ENCODE peak calls at places on chromosome 20, in five cellular contexts. One of them, this sample, is unnamed.

GRCh38 chr20:1283522-1284210 is 17.6 kb downstream of the SNPH start:
- DNase-seq in brain microvascular endothelial cell: no peak
- DNase-seq in left ventricle myocardium inferior: no peak
- DNase-seq in ascending aorta: peak
- DNase-seq in body of pancreas: no peak
- DNase-seq in this sample: no peak

GRCh38 chr20:57548177-57549058 is 12.5 kb upstream of the PCK1 start:
- DNase-seq in brain microvascular endothelial cell: peak
- DNase-seq in left ventricle myocardium inferior: no peak
- DNase-seq in ascending aorta: no peak
- DNase-seq in body of pancreas: peak
- DNase-seq in this sample: no peak

GRCh38 chr20:48904566-48905321 is 16.8 kb upstream of the ARFGEF2 start:
- DNase-seq in brain microvascular endothelial cell: peak
- DNase-seq in left ventricle myocardium inferior: peak
- DNase-seq in ascending aorta: peak
- DNase-seq in body of pancreas: peak
- DNase-seq in this sample: peak

GRCh38 chr20:13082366-13082765 is 73.6 kb downstream of the SPTLC3 start:
- DNase-seq in brain microvascular endothelial cell: no peak
- DNase-seq in left ventricle myocardium inferior: no peak
- DNase-seq in ascending aorta: no peak
- DNase-seq in body of pancreas: no peak
- DNase-seq in this sample: no peak

GRCh38 chr20:47438464-47439381 is 63.0 kb upstream of the NCOA3 start:
- DNase-seq in brain microvascular endothelial cell: no peak
- DNase-seq in left ventricle myocardium inferior: no peak
- DNase-seq in ascending aorta: no peak
- DNase-seq in body of pancreas: no peak
- DNase-seq in this sample: no peak

GRCh38 chr20:35085477-35086225 is 7.0 kb downstream of the TRPC4AP start:
- DNase-seq in brain microvascular endothelial cell: no peak
- DNase-seq in left ventricle myocardium inferior: no peak
- DNase-seq in ascending aorta: no peak
- DNase-seq in body of pancreas: no peak
- DNase-seq in this sample: no peak

GRCh38 chr20:1810926-1811620 is 84.1 kb upstream of the SIRPA start:
- DNase-seq in brain microvascular endothelial cell: peak
- DNase-seq in left ventricle myocardium inferior: peak
- DNase-seq in ascending aorta: peak
- DNase-seq in body of pancreas: peak
- DNase-seq in this sample: no peak

GRCh38 chr20:20369353-20370086 is 1.6 kb downstream of the INSM1 start:
- DNase-seq in brain microvascular endothelial cell: no peak
- DNase-seq in left ventricle myocardium inferior: no peak
- DNase-seq in ascending aorta: no peak
- DNase-seq in body of pancreas: peak
- DNase-seq in this sample: no peak

GRCh38 chr20:37305079-37305478 is 15.6 kb downstream of the MANBAL start:
- DNase-seq in brain microvascular endothelial cell: no peak
- DNase-seq in left ventricle myocardium inferior: no peak
- DNase-seq in ascending aorta: no peak
- DNase-seq in body of pancreas: no peak
- DNase-seq in this sample: no peak

GRCh38 chr20:8879669-8880068 is 189.2 kb upstream of the PLCB4 start:
- DNase-seq in brain microvascular endothelial cell: no peak
- DNase-seq in left ventricle myocardium inferior: no peak
- DNase-seq in ascending aorta: no peak
- DNase-seq in body of pancreas: no peak
- DNase-seq in this sample: no peak

GRCh38 chr20:57211949-57212889 is 54.2 kb downstream of the BMP7 start:
- DNase-seq in brain microvascular endothelial cell: peak
- DNase-seq in left ventricle myocardium inferior: peak
- DNase-seq in ascending aorta: peak
- DNase-seq in body of pancreas: peak
- DNase-seq in this sample: peak

GRCh38 chr20:43941476-43942212 is 27.0 kb downstream of the TOX2 start:
- DNase-seq in brain microvascular endothelial cell: no peak
- DNase-seq in left ventricle myocardium inferior: no peak
- DNase-seq in ascending aorta: no peak
- DNase-seq in body of pancreas: peak
- DNase-seq in this sample: no peak

GRCh38 chr20:25237610-25238318 is 10.1 kb upstream of the PYGB start:
- DNase-seq in brain microvascular endothelial cell: peak
- DNase-seq in left ventricle myocardium inferior: no peak
- DNase-seq in ascending aorta: peak
- DNase-seq in body of pancreas: peak
- DNase-seq in this sample: peak

GRCh38 chr20:208937-209566 is 18.0 kb upstream of the DEFB129 start:
- DNase-seq in brain microvascular endothelial cell: peak
- DNase-seq in left ventricle myocardium inferior: no peak
- DNase-seq in ascending aorta: no peak
- DNase-seq in body of pancreas: peak
- DNase-seq in this sample: peak

GRCh38 chr20:37337208-37337955 is 8.6 kb upstream of the SRC start:
- DNase-seq in brain microvascular endothelial cell: no peak
- DNase-seq in left ventricle myocardium inferior: no peak
- DNase-seq in ascending aorta: no peak
- DNase-seq in body of pancreas: no peak
- DNase-seq in this sample: no peak

GRCh38 chr20:57594092-57594911 is 25.9 kb downstream of the ZBP1 start:
- DNase-seq in brain microvascular endothelial cell: no peak
- DNase-seq in left ventricle myocardium inferior: peak
- DNase-seq in ascending aorta: no peak
- DNase-seq in body of pancreas: peak
- DNase-seq in this sample: no peak

DNA sequence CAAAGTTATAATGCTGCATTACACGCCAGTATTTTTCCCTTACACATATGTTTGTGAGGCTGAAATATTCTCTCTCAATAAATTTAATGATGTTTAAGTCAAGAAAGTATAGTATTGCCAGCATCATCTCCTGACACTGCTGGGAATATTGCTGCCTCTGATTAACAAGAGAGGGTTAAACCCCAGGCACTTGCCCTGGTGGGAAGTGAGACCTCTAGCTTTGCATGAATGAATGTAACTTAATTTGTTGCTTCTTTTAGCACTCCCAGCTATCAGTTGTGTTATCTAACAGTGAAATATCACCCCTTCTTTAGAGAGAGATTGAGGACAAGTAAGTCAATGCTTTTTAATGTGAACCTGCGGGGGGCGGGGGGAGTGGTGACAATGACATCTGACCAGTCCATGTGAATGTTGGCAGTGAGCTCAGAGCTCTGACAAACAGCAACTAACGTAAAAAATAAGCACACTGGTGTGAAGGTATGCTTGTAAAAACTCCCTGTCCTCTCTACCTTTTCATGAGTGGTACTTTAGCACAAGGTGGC is 9.8 kb downstream of the FOXA2 start:
- DNase-seq in brain microvascular endothelial cell: no peak
- DNase-seq in left ventricle myocardium inferior: no peak
- DNase-seq in ascending aorta: no peak
- DNase-seq in body of pancreas: peak
- DNase-seq in this sample: no peak
- TF ChIP-seq CTCF in brain microvascular endothelial cell: no peak
- TF ChIP-seq CTCF in left ventricle myocardium inferior: no peak
- TF ChIP-seq CTCF in ascending aorta: no peak
- TF ChIP-seq CTCF in body of pancreas: peak
- TF ChIP-seq CTCF in this sample: no peak

GRCh38 chr20:34075647-34076046 is 36.4 kb downstream of the EIF2S2 start:
- DNase-seq in brain microvascular endothelial cell: no peak
- DNase-seq in left ventricle myocardium inferior: no peak
- DNase-seq in ascending aorta: no peak
- DNase-seq in body of pancreas: no peak
- DNase-seq in this sample: no peak
- TF ChIP-seq CTCF in brain microvascular endothelial cell: peak
- TF ChIP-seq CTCF in left ventricle myocardium inferior: peak
- TF ChIP-seq CTCF in ascending aorta: no peak
- TF ChIP-seq CTCF in body of pancreas: no peak
- TF ChIP-seq CTCF in this sample: peak

GRCh38 chr20:14782731-14783130 is 445.3 kb upstream of the FLRT3 start:
- DNase-seq in brain microvascular endothelial cell: no peak
- DNase-seq in left ventricle myocardium inferior: no peak
- DNase-seq in ascending aorta: no peak
- DNase-seq in body of pancreas: no peak
- DNase-seq in this sample: no peak
- TF ChIP-seq CTCF in brain microvascular endothelial cell: no peak
- TF ChIP-seq CTCF in left ventricle myocardium inferior: no peak
- TF ChIP-seq CTCF in ascending aorta: no peak
- TF ChIP-seq CTCF in body of pancreas: no peak
- TF ChIP-seq CTCF in this sample: no peak

GRCh38 chr20:40251284-40251932 is 437.6 kb downstream of the MAFB start:
- DNase-seq in brain microvascular endothelial cell: peak
- DNase-seq in left ventricle myocardium inferior: no peak
- DNase-seq in ascending aorta: no peak
- DNase-seq in body of pancreas: peak
- DNase-seq in this sample: no peak
- TF ChIP-seq CTCF in brain microvascular endothelial cell: peak
- TF ChIP-seq CTCF in left ventricle myocardium inferior: peak
- TF ChIP-seq CTCF in ascending aorta: no peak
- TF ChIP-seq CTCF in body of pancreas: peak
- TF ChIP-seq CTCF in this sample: no peak

DNA sequence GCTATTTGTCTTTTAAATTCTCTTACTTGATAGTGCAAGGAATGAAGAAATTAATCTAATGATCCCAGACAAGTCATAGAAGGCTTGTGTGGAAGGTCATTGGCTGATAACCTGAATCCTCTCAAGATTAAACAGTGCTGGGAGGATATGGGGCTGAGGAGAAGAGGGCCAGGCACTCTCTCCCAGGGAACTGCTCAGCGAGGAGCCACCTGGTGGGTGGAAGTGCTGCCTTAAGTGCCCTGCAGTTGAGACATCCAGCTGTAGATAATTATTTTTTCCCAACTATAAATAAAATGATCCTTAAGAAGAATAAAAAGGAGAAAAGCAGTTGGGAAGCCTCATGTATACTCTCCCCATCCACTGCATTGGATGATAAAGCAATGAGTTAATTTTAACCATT is 47.9 kb downstream of the BTBD3 start:
- DNase-seq in brain microvascular endothelial cell: no peak
- DNase-seq in left ventricle myocardium inferior: no peak
- DNase-seq in ascending aorta: no peak
- DNase-seq in body of pancreas: peak
- DNase-seq in this sample: no peak
- TF ChIP-seq CTCF in brain microvascular endothelial cell: peak
- TF ChIP-seq CTCF in left ventricle myocardium inferior: no peak
- TF ChIP-seq CTCF in ascending aorta: no peak
- TF ChIP-seq CTCF in body of pancreas: peak
- TF ChIP-seq CTCF in this sample: peak

DNA sequence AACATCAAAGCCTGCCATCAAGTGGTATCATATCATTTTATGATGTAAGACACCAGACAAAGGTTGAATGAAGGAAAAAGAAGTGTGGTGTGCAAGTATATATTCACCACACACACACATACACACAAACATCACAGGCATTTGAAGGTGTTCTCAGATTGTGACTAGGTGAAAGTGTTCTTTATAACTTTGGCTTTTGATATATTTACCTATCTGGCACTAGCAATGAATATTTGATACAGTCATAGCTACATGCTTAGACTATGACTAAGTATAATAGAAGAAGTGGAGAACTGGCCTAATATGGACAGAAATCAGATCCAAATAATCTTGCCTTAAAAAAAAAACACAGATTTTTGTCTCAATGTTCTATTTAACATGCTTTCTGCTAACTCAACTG is 809.9 kb downstream of the KIF16B start:
- DNase-seq in brain microvascular endothelial cell: peak
- DNase-seq in left ventricle myocardium inferior: no peak
- DNase-seq in ascending aorta: no peak
- DNase-seq in body of pancreas: no peak
- DNase-seq in this sample: no peak
- TF ChIP-seq CTCF in brain microvascular endothelial cell: no peak
- TF ChIP-seq CTCF in left ventricle myocardium inferior: no peak
- TF ChIP-seq CTCF in ascending aorta: no peak
- TF ChIP-seq CTCF in body of pancreas: no peak
- TF ChIP-seq CTCF in this sample: no peak

DNA sequence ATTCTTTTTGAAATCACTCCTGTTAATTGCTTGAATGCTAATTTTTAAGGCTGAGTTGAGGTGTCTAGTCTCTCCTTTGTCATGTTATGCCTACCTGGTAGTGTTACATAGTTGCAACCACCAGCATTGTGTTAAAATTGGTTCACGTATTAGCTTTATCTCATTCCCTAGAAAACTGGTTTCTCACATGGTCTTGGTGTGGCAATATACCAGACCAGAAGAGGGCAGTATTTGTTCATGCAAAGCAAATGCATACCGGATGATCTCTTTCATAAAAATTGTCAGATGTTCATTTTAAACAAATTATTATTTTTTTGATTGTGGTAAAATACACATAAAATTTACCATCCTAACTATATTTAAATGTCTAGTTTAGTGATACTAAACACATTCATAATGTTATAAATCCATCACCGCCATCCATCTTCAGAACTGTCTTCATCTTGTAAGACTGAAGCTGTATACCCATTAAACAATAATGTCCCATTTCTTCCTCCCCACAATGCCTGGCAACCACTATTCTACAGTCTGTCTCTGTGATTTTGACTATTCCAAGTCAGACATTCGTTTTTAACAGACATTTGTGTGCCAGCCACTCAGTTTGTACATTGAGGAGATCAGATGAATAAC is 92.8 kb downstream of the ATRN start:
- DNase-seq in brain microvascular endothelial cell: peak
- DNase-seq in left ventricle myocardium inferior: no peak
- DNase-seq in ascending aorta: no peak
- DNase-seq in body of pancreas: peak
- DNase-seq in this sample: peak
- TF ChIP-seq CTCF in brain microvascular endothelial cell: peak
- TF ChIP-seq CTCF in left ventricle myocardium inferior: peak
- TF ChIP-seq CTCF in ascending aorta: peak
- TF ChIP-seq CTCF in body of pancreas: peak
- TF ChIP-seq CTCF in this sample: peak